ENCODE peak calls at places on chromosomes 1 and 21, in five cellular contexts. L is effector memory CD4-positive, alpha-beta T cell; M is psoas muscle; U is A673; E is GM18507. Y is an unnamed sample.

GRCh38 chr1:11842154-11843041 is 5.2 kb downstream of the NPPA start:
- DNase-seq in U (peak), L (no peak), M (no peak), E (no peak), Y (no peak)

GRCh38 chr1:244349103-244349531 is 102.6 kb downstream of the ADSS2 start:
- DNase-seq in U (no peak), M (peak), L (no peak), E (no peak), Y (peak)

GRCh38 chr21:39674794-39675193 is 62.1 kb downstream of the B3GALT5 start:
- DNase-seq in U (no peak), L (no peak), M (no peak), E (no peak), Y (no peak)

GRCh38 chr1:212359794-212360479 is 54.7 kb downstream of the PACC1 start:
- DNase-seq in U (no peak), E (no peak), L (no peak), M (no peak), Y (no peak)

GRCh38 chr1:50275564-50275963 is 147.7 kb downstream of the DMRTA2 start:
- DNase-seq in E (no peak), U (peak), M (no peak), L (no peak), Y (no peak)

GRCh38 chr21:46151261-46151988 is 4.0 kb downstream of the FTCD start:
- DNase-seq in M (peak), E (no peak), U (no peak), L (no peak), Y (no peak)

GRCh38 chr1:8595919-8596318 is 221.5 kb downstream of the RERE start:
- DNase-seq in U (no peak), M (no peak), E (no peak), L (no peak), Y (no peak)

GRCh38 chr1:29166291-29166878 is 15.3 kb downstream of the SRSF4 start:
- DNase-seq in E (no peak), M (no peak), U (no peak), L (no peak), Y (no peak)

GRCh38 chr21:42656872-42657271 is 3.5 kb downstream of the PDE9A start:
- DNase-seq in L (no peak), U (no peak), E (no peak), M (no peak), Y (no peak)

GRCh38 chr1:162094271-162094670 is 24.8 kb downstream of the NOS1AP start:
- DNase-seq in E (no peak), U (no peak), L (no peak), M (no peak), Y (peak)

GRCh38 chr1:205519541-205520131 is 15.2 kb downstream of the CDK18 start:
- DNase-seq in U (peak), E (no peak), L (no peak), M (no peak), Y (peak)

GRCh38 chr1:12604114-12604874 is 13.7 kb downstream of the DHRS3 start:
- DNase-seq in E (peak), U (peak), M (no peak), L (peak), Y (peak)

GRCh38 chr1:25694167-25694566 is 77.6 kb downstream of the MAN1C1 start:
- DNase-seq in M (no peak), L (no peak), U (peak), E (no peak), Y (no peak)

GRCh38 chr1:21594495-21594894 is 74.7 kb downstream of the RAP1GAP start:
- DNase-seq in E (no peak), L (no peak), U (no peak), M (no peak), Y (peak)

GRCh38 chr1:10692401-10693021 is 103.9 kb downstream of the CASZ1 start:
- DNase-seq in M (no peak), E (peak), L (peak), U (no peak), Y (no peak)